ENCODE peak calls at places on chromosomes 4 and X, in four cellular contexts. T, B, Y and R are unnamed samples.

GRCh38 chr4:10296730-10297129 is 160.5 kb downstream of the ZNF518B start:
- DNase-seq in T (no peak), B (no peak), Y (no peak), R (no peak)

GRCh38 chrX:13411496-13412207 is 91.8 kb upstream of the ATXN3L start:
- DNase-seq in T (no peak), B (no peak), Y (no peak), R (no peak)

GRCh38 chrX:14673764-14674163 is 144.4 kb downstream of the GLRA2 start:
- DNase-seq in T (peak), B (peak), Y (peak), R (no peak)

GRCh38 chrX:75603833-75604232 is 81.0 kb upstream of the ZDHHC15 start:
- DNase-seq in T (peak), B (peak), Y (no peak), R (peak)

GRCh38 chr4:15130441-15130840 is 128.2 kb downstream of the CPEB2 start:
- DNase-seq in T (no peak), B (no peak), Y (no peak), R (no peak)

GRCh38 chrX:40094900-40095587 is 2.7 kb downstream of the BCOR start:
- DNase-seq in T (no peak), B (no peak), Y (no peak), R (no peak)

GRCh38 chr4:127307996-127308395 is 324.8 kb upstream of the INTU start:
- DNase-seq in T (no peak), B (no peak), Y (no peak), R (no peak)

GRCh38 chr4:38967260-38968095 is 64.7 kb downstream of the TMEM156 start:
- DNase-seq in T (peak), B (peak), Y (no peak), R (peak)

GRCh38 chrX:17521871-17522693 is 147.1 kb downstream of the NHS start:
- DNase-seq in T (peak), B (no peak), Y (no peak), R (peak)

GRCh38 chr4:52507774-52508173 is 151.3 kb downstream of the USP46 start:
- DNase-seq in T (no peak), B (no peak), Y (no peak), R (no peak)

GRCh38 chr4:82989567-82990429 is 20.8 kb downstream of the LIN54 start:
- DNase-seq in T (no peak), B (peak), Y (peak), R (no peak)

GRCh38 chr4:184473265-184473514 is 1.2 kb downstream of the IRF2 start:
- DNase-seq in T (no peak), B (no peak), Y (no peak), R (peak)

GRCh38 chr4:38583102-38583501 is 80.9 kb upstream of the KLF3 start:
- DNase-seq in T (no peak), B (no peak), Y (no peak), R (no peak)

GRCh38 chrX:110692876-110693275 is 102.7 kb downstream of the CHRDL1 start:
- DNase-seq in T (no peak), B (no peak), Y (no peak), R (no peak)

GRCh38 chr4:141642068-141642467 is 5.7 kb downstream of the IL15 start:
- DNase-seq in T (no peak), B (no peak), Y (no peak), R (no peak)

GRCh38 chr4:140049924-140050681 is 103.9 kb downstream of the MAML3 start:
- DNase-seq in T (peak), B (no peak), Y (no peak), R (no peak)

GRCh38 chr4:173782660-173783059 is 252.6 kb upstream of the HAND2 start:
- DNase-seq in T (no peak), B (no peak), Y (no peak), R (no peak)

GRCh38 chr4:110197421-110198398 is 705 bp downstream of the ELOVL6 start:
- DNase-seq in T (peak), B (no peak), Y (no peak), R (peak)

GRCh38 chrX:38513087-38513742 is 48.1 kb upstream of the TSPAN7 start:
- DNase-seq in T (peak), B (peak), Y (no peak), R (no peak)
- TF ChIP-seq MYC in T (no peak), B (no peak), Y (no peak), R (no peak)

DNA sequence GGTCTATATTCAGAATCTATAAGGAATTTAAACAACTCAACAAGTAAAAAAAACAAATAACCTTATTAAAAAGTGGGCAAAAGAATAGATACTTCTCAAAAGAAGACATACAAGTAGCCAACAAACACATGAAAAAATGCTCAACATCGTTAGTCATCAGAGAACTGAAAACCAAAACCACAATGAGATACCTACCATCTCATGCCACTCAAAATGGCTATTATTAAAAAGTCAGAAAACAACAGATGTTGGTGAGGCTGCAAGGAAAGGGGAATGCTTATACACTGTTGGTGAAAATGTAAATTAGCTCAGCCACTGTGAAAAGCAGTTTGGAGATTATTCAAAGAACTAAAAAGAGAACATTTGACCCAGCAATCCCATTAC is 201.6 kb downstream of the QDPR start:
- DNase-seq in T (no peak), B (no peak), Y (peak), R (no peak)
- TF ChIP-seq RFX5 in T (no peak), B (no peak), Y (no peak), R (no peak)

DNA sequence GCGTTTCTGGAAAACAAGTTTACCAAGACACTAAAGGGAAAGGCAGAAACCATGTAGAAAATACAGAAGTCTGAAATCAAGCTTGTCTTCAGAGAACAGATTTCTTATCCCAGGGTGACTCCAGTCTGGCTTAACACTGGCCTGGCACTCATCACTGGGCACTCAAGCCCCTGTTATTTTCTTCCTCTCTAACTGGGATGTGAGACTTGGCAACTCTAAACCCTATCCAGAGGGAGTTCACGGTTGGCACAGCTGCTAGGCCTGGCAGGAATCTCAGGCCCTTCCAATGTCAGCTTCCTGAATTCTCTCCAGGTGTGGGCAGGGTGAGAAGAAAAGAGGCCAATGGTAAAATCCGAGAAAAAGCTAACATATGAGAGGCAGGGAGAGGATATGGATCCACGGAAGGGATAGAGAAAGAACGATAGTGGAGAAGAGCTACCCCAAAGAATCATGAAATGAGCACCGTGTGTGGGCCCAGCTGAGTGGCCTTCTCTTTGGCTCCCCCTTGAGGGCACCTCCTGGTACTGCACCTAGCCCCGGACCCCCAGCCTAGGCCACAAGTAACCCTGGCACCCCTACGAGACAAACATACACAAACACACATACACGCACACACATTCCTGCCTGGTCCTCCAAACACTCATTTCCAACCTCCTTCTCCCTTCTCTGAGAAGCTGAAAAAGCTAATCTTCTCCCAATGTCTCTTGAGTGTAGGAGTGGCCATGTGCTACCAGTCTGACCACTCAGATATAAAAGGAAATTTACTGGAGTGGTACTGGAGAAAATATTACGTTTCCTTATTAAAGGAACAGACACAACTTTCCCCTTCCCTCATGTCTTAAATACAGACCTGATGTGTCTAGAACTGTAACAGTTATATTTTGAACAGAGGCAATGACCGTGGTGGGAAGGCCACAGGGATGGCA is 16.6 kb upstream of the PTCHD1 start:
- DNase-seq in T (peak), B (no peak), Y (no peak), R (peak)
- TF ChIP-seq MYC in T (no peak), B (no peak), Y (no peak), R (no peak)

DNA sequence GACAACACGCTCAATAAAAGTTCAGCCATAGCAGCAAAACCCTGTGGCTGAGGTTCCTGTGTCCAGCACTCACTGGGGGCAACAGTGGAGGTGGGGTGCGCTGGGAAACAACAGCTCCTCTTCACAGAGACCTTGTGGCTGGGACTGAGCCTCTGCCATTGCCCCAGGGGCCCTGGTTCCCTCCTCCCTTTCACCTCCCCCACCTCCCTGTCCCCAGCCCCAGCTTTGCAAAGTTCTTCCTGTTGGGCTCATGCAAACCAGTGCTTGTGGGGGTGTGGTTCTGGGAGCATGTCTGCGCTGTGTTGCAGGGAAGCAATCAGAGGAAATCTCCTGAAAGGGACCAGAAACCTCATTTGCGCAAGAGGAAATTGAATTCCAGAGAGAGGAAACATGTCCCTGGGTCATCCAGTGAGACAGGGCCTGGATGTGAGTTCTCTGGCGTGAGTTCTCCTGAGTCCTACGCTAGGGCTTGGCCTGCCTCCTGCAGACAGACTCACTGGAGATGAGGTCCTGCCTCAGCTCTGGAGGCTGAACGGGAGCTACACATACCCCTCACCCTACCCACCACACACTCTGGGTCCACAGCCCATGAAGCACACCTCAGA is 7.4 kb downstream of the FATE1 start:
- DNase-seq in T (no peak), B (no peak), Y (no peak), R (no peak)
- TF ChIP-seq RFX5 in T (no peak), B (no peak), Y (no peak), R (no peak)

GRCh38 chrX:10729000-10729399 is 108.6 kb upstream of the MID1 start:
- DNase-seq in T (no peak), B (no peak), Y (no peak), R (no peak)

GRCh38 chrX:10725071-10725470 is 104.7 kb upstream of the MID1 start:
- DNase-seq in T (peak), B (no peak), Y (no peak), R (peak)

GRCh38 chrX:10722804-10723364 is 102.5 kb upstream of the MID1 start:
- DNase-seq in T (peak), B (no peak), Y (no peak), R (peak)

DNA sequence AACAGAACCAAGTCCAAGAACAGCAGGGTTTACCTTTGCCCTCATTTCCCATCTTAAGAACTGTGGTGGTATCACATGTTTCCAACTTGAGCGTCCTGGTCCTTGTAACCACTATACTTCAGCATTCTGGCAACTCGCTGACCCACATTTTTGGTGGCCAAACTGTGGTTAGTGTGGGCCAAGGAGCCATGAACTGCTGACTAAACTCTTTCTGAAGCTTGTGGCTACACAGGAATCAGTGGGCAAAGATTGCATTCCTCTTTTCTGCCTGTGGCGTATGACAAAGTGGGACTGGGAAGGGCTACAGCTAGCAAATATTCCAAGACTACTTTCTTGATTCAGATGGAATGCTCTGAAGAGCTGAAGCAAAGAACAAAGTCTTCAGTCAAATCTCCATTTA is 106.3 kb upstream of the MID1 start:
- DNase-seq in T (no peak), B (no peak), Y (no peak), R (no peak)
- TF ChIP-seq MYC in T (no peak), B (no peak), Y (no peak), R (no peak)

GRCh38 chr4:122150896-122151295 is 1.2 kb upstream of the BLTP1 start:
- DNase-seq in T (no peak), B (no peak), Y (no peak), R (no peak)
- TF ChIP-seq RFX5 in T (no peak), B (no peak), Y (no peak), R (no peak)

DNA sequence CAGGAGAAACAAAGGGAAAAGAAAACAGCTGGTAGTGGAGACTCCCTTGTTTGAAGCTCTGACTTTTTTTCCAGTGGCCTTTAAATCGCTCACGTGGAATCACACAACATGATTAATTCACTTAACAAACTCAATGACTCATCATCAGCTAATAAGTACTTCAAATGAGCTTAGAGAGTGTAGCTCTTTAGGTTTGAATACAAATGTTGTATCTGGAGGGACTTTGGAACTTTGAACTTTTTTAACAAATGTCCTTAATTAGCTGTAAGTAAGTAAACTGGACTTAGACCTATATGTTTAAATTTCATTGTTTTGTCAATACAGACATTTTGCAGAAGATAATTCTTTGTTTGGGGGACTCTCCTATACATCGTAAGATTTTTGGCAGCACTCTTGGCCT is 581.0 kb downstream of the SPRY1 start:
- DNase-seq in T (no peak), B (peak), Y (no peak), R (no peak)
- TF ChIP-seq MYC in T (no peak), B (no peak), Y (no peak), R (no peak)

DNA sequence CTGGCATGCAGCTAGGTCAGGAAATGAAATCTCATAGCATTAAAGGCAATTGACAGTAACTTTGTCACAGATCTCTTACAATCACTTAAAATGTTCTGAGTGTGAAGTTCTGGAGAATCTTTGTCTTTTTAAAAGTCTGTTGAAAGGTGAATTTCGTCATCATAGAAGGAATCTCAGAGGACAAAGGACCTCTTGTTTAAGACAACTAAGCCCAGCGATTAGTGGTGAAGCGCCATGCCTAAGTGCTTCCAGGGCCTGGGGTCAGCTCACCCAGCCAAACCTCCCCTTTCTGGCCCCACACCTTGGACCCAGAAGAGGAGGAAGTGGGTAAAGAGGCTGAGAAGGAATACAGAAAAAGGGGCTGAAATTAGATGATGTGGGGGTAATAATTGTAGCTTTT is 8.5 kb downstream of the FRMD7 start:
- DNase-seq in T (no peak), B (peak), Y (no peak), R (no peak)
- TF ChIP-seq RFX5 in T (no peak), B (no peak), Y (no peak), R (no peak)

GRCh38 chrX:32395878-32396277 is 815.5 kb downstream of the DMD start:
- DNase-seq in T (no peak), B (no peak), Y (no peak), R (no peak)
- TF ChIP-seq MYC in T (no peak), B (no peak), Y (no peak), R (no peak)